ENCODE peak calls at places on chromosomes 13 and 19, in seven cellular contexts. V, H, T, R, Y, G and X are unnamed samples.

GRCh38 chr13:49370390-49370789 is 73.5 kb downstream of the CAB39L start:
- DNase-seq in V (no peak), H (no peak), T (no peak), R (no peak), Y (no peak), G (no peak), X (no peak)

GRCh38 chr13:110989331-110989730 is 74.5 kb upstream of the ANKRD10 start:
- DNase-seq in V (no peak), H (no peak), T (no peak), R (no peak), Y (peak; percentile 18), G (no peak), X (no peak)

GRCh38 chr13:49225358-49226042 is 5.4 kb downstream of the MLNR start:
- DNase-seq in V (no peak), H (no peak), T (peak; percentile 53), R (no peak), Y (no peak), G (no peak), X (no peak)

GRCh38 chr13:83733293-83733692 is 149.0 kb downstream of the SLITRK1 start:
- DNase-seq in V (no peak), H (no peak), T (no peak), R (no peak), Y (no peak), G (no peak), X (no peak)

GRCh38 chr13:68938639-68939038 is 1169.0 kb upstream of the ATXN8OS start:
- DNase-seq in V (no peak), H (no peak), T (no peak), R (no peak), Y (no peak), G (no peak), X (no peak)

GRCh38 chr19:51559240-51559639 is 11.8 kb upstream of the ZNF175 start:
- DNase-seq in V (no peak), H (no peak), T (no peak), R (no peak), Y (no peak), G (no peak), X (no peak)

GRCh38 chr13:41563501-41564001 is 106.2 kb downstream of the RGCC start:
- DNase-seq in V (no peak), H (no peak), T (no peak), R (no peak), Y (peak; percentile 81), G (no peak), X (no peak)

GRCh38 chr19:17260842-17261325 is 3.7 kb downstream of the USHBP1 start:
- DNase-seq in V (peak; percentile 49), H (peak; percentile 94), T (peak; percentile 91), R (peak; percentile 87), Y (peak; percentile 68), G (no peak), X (no peak)

GRCh38 chr13:110723598-110723997 is 10.1 kb downstream of the ING1 start:
- DNase-seq in V (no peak), H (no peak), T (no peak), R (no peak), Y (no peak), G (no peak), X (no peak)

GRCh38 chr19:30119180-30119920 is 177.3 kb downstream of the URI1 start:
- DNase-seq in V (no peak), H (no peak), T (no peak), R (no peak), Y (no peak), G (no peak), X (no peak)

GRCh38 chr19:46841458-46842083 is 9.1 kb downstream of the AP2S1 start:
- DNase-seq in V (no peak), H (no peak), T (peak; percentile 35), R (no peak), Y (peak; percentile 55), G (no peak), X (no peak)

GRCh38 chr13:34357435-34358232 is 539.7 kb downstream of the RFC3 start:
- DNase-seq in V (peak; percentile 67), H (no peak), T (no peak), R (no peak), Y (peak; percentile 85), G (peak; percentile 10), X (peak; percentile 27)

GRCh38 chr19:29560313-29561075 is 34.7 kb downstream of the VSTM2B start:
- DNase-seq in V (no peak), H (no peak), T (no peak), R (no peak), Y (no peak), G (no peak), X (no peak)

GRCh38 chr19:28889941-28890645 is 322.9 kb downstream of the UQCRFS1 start:
- DNase-seq in V (no peak), H (no peak), T (no peak), R (no peak), Y (no peak), G (no peak), X (no peak)

GRCh38 chr13:109666656-109667448 is 119.5 kb downstream of the IRS2 start:
- DNase-seq in V (peak; percentile 26), H (no peak), T (peak; percentile 26), R (no peak), Y (peak; percentile 53), G (no peak), X (no peak)

GRCh38 chr13:113399755-113400149 is 35.8 kb upstream of the GRTP1 start:
- DNase-seq in V (no peak), H (peak; percentile 59), T (no peak), R (no peak), Y (no peak), G (no peak), X (no peak)

GRCh38 chr19:2542341-2543069 is 66.6 kb downstream of the GADD45B start:
- DNase-seq in V (no peak), H (no peak), T (no peak), R (no peak), Y (no peak), G (no peak), X (no peak)

GRCh38 chr13:40490086-40490723 is 176.2 kb downstream of the FOXO1 start:
- DNase-seq in V (no peak), H (no peak), T (peak; percentile 33), R (no peak), Y (no peak), G (no peak), X (peak; percentile 31)

GRCh38 chr13:37277435-37278144 is 172.1 kb upstream of the CSNK1A1L start:
- DNase-seq in V (no peak), H (no peak), T (no peak), R (no peak), Y (peak; percentile 79), G (peak; percentile 7), X (no peak)

GRCh38 chr19:30044273-30045259 is 102.5 kb downstream of the URI1 start:
- DNase-seq in V (no peak), H (no peak), T (no peak), R (no peak), Y (no peak), G (no peak), X (no peak)

GRCh38 chr13:109314101-109314500 is 472.3 kb downstream of the IRS2 start:
- DNase-seq in V (no peak), H (no peak), T (no peak), R (no peak), Y (no peak), G (no peak), X (no peak)

GRCh38 chr13:87093399-87093798 is 577.8 kb upstream of the SLITRK5 start:
- DNase-seq in V (no peak), H (no peak), T (no peak), R (no peak), Y (no peak), G (no peak), X (no peak)

GRCh38 chr13:111409413-111409812 is 89.0 kb downstream of the TEX29 start:
- DNase-seq in V (no peak), H (no peak), T (no peak), R (no peak), Y (no peak), G (no peak), X (no peak)

GRCh38 chr19:56163097-56163496 is 12.7 kb upstream of the GALP start:
- DNase-seq in V (no peak), H (no peak), T (no peak), R (no peak), Y (no peak), G (no peak), X (no peak)

GRCh38 chr19:15297416-15298224 is 34.7 kb downstream of the BRD4 start:
- DNase-seq in V (no peak), H (peak; percentile 22), T (no peak), R (peak; percentile 59), Y (peak; percentile 70), G (peak; percentile 52), X (no peak)
- H3K4me3 ChIP-seq in V (no peak overlapping the region), H (no peak overlapping the region), T (no peak overlapping the region), R (no peak overlapping the region), Y (no peak overlapping the region), G (no peak overlapping the region), X (no peak overlapping the region)

GRCh38 chr13:30158774-30159445 is 148.4 kb downstream of the KATNAL1 start:
- DNase-seq in V (no peak), H (no peak), T (peak; percentile 53), R (no peak), Y (peak; percentile 92), G (peak; percentile 33), X (peak; percentile 48)
- TF ChIP-seq CTCF in V (peak; percentile 64), H (peak; percentile 16), T (peak; percentile 50), R (peak; percentile 34), Y (peak; percentile 82), G (peak; percentile 64), X (peak; percentile 77)

GRCh38 chr19:49261602-49262001 is 63.4 kb downstream of the SLC6A16 start:
- DNase-seq in V (no peak), H (no peak), T (no peak), R (no peak), Y (no peak), G (no peak), X (no peak)
- H3K4me3 ChIP-seq in V (no peak overlapping the region), H (no peak overlapping the region), T (no peak overlapping the region), R (no peak overlapping the region), Y (no peak overlapping the region), G (no peak overlapping the region), X (no peak overlapping the region)

GRCh38 chr13:28268800-28269223 is 130.5 kb downstream of the PAN3 start:
- DNase-seq in V (no peak), H (no peak), T (no peak), R (peak; percentile 47), Y (no peak), G (no peak), X (no peak)

DNA sequence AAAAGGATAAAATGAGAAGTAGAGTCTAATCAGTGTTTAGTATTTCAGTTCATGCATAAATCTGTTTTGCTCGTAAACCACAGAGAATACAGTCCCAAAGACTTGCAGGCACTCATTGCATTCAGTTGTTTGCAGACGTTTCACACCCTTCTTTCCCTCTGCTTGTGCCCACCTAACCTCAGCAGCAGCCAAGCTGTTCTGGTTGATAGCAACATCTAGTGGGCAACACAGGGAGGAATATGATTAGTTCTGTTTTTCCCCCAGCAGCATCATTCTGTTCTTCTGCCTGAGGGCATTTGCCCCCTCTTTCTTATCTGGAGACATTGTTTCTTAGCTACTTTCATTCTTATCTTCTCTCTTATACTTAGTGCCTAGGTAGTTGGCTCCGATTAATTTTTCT is 135.6 kb downstream of the PAN3 start:
- DNase-seq in V (no peak), H (no peak), T (no peak), R (peak; percentile 22), Y (no peak), G (no peak), X (no peak)
- TF ChIP-seq CTCF in V (no peak), H (no peak), T (no peak), R (peak; percentile 56), Y (no peak), G (peak; percentile 11), X (no peak)